ENCODE peak calls at places on chromosome 15, in seven cellular contexts. K is iPS DF 6.9, W is SW 1271, E is fibroblast of mammary gland, J is foreskin fibroblast, F is heart right ventricle, X is nucleus accumbens. O is an unnamed sample.

GRCh38 chr15:96336045-96336642 is 5.6 kb downstream of the NR2F2 start:
- DNase-seq in J (no peak), E (peak; percentile 34), W (no peak), F (no peak), X (no peak), K (no peak), O (no peak)

GRCh38 chr15:71048913-71049675 is 66.2 kb upstream of the THSD4 start:
- DNase-seq in F (no peak), X (no peak), E (peak; percentile 96), W (no peak), J (peak; percentile 88), K (no peak), O (no peak)

GRCh38 chr15:32730677-32731654 is 13.2 kb downstream of the GREM1 start:
- DNase-seq in X (no peak), E (no peak), K (no peak), F (peak; percentile 16), W (no peak), J (no peak), O (peak; percentile 17)

GRCh38 chr15:71784719-71785118 is 25.6 kb upstream of the NR2E3 start:
- DNase-seq in F (no peak), J (no peak), K (no peak), E (no peak), W (no peak), X (no peak), O (no peak)

GRCh38 chr15:26888761-26889160 is 21.9 kb downstream of the GABRA5 start:
- DNase-seq in X (no peak), E (no peak), K (no peak), W (no peak), F (no peak), J (no peak), O (no peak)

GRCh38 chr15:82663186-82663600 is 16.0 kb upstream of the CPEB1 start:
- DNase-seq in E (peak; percentile 47), K (no peak), X (peak; percentile 9), W (no peak), J (peak; percentile 29), F (peak; percentile 40), O (peak; percentile 26)

GRCh38 chr15:31485911-31486461 is 159.4 kb downstream of the KLF13 start:
- DNase-seq in W (no peak), F (no peak), J (no peak), X (no peak), E (no peak), K (no peak), O (no peak)

GRCh38 chr15:79450648-79451047 is 18.5 kb downstream of the MINAR1 start:
- DNase-seq in J (no peak), F (no peak), X (no peak), W (no peak), K (no peak), E (peak; percentile 4), O (no peak)

GRCh38 chr15:86317379-86317745 is 237.7 kb downstream of the AGBL1 start:
- DNase-seq in X (no peak), J (no peak), E (no peak), F (no peak), K (no peak), W (no peak), O (no peak)

GRCh38 chr15:63458794-63459395 is 45.5 kb upstream of the USP3 start:
- DNase-seq in J (no peak), K (no peak), F (no peak), X (no peak), W (no peak), E (no peak), O (no peak)

GRCh38 chr15:45349671-45350070 is 28.7 kb downstream of the GATM start:
- DNase-seq in W (no peak), X (peak; percentile 6), J (no peak), F (no peak), E (no peak), K (no peak), O (no peak)

GRCh38 chr15:39736646-39737550 is 45.7 kb downstream of the FSIP1 start:
- DNase-seq in F (peak; percentile 76), J (no peak), W (no peak), E (no peak), X (no peak), K (no peak), O (no peak)

GRCh38 chr15:62054979-62055378 is 5.3 kb downstream of the VPS13C start:
- DNase-seq in W (no peak), X (no peak), F (no peak), E (no peak), K (no peak), J (no peak), O (no peak)

GRCh38 chr15:48564690-48565089 is 80.8 kb downstream of the FBN1 start:
- DNase-seq in X (no peak), F (no peak), J (no peak), K (no peak), E (no peak), W (no peak), O (no peak)

GRCh38 chr15:90322531-90322930 is 29.6 kb upstream of the ZNF774 start:
- DNase-seq in K (no peak), E (no peak), W (no peak), X (no peak), F (no peak), J (no peak), O (no peak)

GRCh38 chr15:45732544-45733130 is 97.8 kb downstream of the SQOR start:
- DNase-seq in E (no peak), W (no peak), X (no peak), F (peak; percentile 28), K (no peak), J (no peak), O (no peak)

GRCh38 chr15:63553388-63553791 is 43.8 kb upstream of the FBXL22 start:
- DNase-seq in X (no peak), J (peak; percentile 85), F (no peak), W (no peak), K (no peak), E (peak; percentile 97), O (no peak)

GRCh38 chr15:62241135-62241770 is 76.2 kb upstream of the C2CD4B start:
- DNase-seq in J (no peak), K (peak; percentile 45), X (peak; percentile 1), E (peak; percentile 7), W (no peak), F (no peak), O (no peak)

GRCh38 chr15:40243126-40243810 is 4.4 kb downstream of the PAK6 start:
- DNase-seq in K (no peak), W (no peak), X (no peak), J (no peak), F (no peak), E (no peak), O (no peak)

GRCh38 chr15:79863886-79864285 is 32.9 kb downstream of the MTHFS start:
- DNase-seq in F (no peak), K (no peak), W (no peak), E (peak; percentile 70), X (no peak), J (no peak), O (no peak)

GRCh38 chr15:72724028-72724427 is 38.0 kb downstream of the BBS4 start:
- DNase-seq in J (no peak), E (peak; percentile 29), F (no peak), W (no peak), K (no peak), X (no peak), O (no peak)

GRCh38 chr15:25690673-25691543 is 172.2 kb downstream of the ATP10A start:
- DNase-seq in E (peak; percentile 89), W (no peak), X (peak; percentile 42), J (no peak), K (no peak), F (no peak), O (no peak)

GRCh38 chr15:62211348-62211747 is 46.3 kb upstream of the C2CD4B start:
- DNase-seq in F (no peak), J (no peak), X (no peak), K (no peak), W (no peak), E (no peak), O (no peak)

GRCh38 chr15:35867371-35867770 is 321.4 kb upstream of the DPH6 start:
- DNase-seq in E (no peak), F (no peak), W (no peak), X (no peak), K (no peak), J (no peak), O (no peak)

GRCh38 chr15:73322665-73323373 is 45.9 kb downstream of the HCN4 start:
- DNase-seq in K (no peak), J (no peak), X (no peak), F (no peak), W (no peak), E (no peak), O (peak; percentile 26)

GRCh38 chr15:66130496-66131014 is 123.0 kb downstream of the MEGF11 start:
- DNase-seq in F (no peak), J (no peak), X (no peak), K (no peak), E (no peak), W (no peak), O (no peak)

GRCh38 chr15:86002444-86002843 is 77.2 kb upstream of the AGBL1 start:
- DNase-seq in K (no peak), E (no peak), X (no peak), F (no peak), W (no peak), J (no peak), O (no peak)

GRCh38 chr15:46394463-46394862 is 759.6 kb downstream of the SQOR start:
- DNase-seq in W (no peak), X (no peak), E (no peak), K (no peak), F (no peak), J (no peak), O (no peak)

GRCh38 chr15:52143862-52144261 is 31.3 kb upstream of the BCL2L10 start:
- DNase-seq in E (peak; percentile 84), J (peak; percentile 68), F (no peak), X (peak; percentile 58), W (no peak), K (no peak), O (no peak)

GRCh38 chr15:81182031-81182745 is 14.5 kb upstream of the IL16 start:
- DNase-seq in W (no peak), F (no peak), E (peak; percentile 55), K (no peak), X (peak; percentile 14), J (no peak), O (no peak)

GRCh38 chr15:32828507-32829186 is 110.8 kb downstream of the GREM1 start:
- DNase-seq in F (no peak), X (no peak), K (no peak), J (peak; percentile 85), W (no peak), E (peak; percentile 96), O (no peak)

GRCh38 chr15:28022961-28023360 is 76.2 kb downstream of the OCA2 start:
- DNase-seq in F (no peak), E (no peak), W (no peak), J (no peak), X (no peak), K (no peak), O (no peak)

O was measured in B cell.